ENCODE peak calls at places on chromosomes 11 and 22, in ten cellular contexts. One of them, this sample, is unnamed.

GRCh38 chr22:23211622-23212021 is 31.3 kb downstream of the BCR start:
- DNase-seq in stomach: no peak
- DNase-seq in right lobe of liver: no peak
- DNase-seq in uterus: no peak
- DNase-seq in lower leg skin: no peak
- DNase-seq in prostate gland: no peak
- DNase-seq in transverse colon: no peak
- DNase-seq in NB4: no peak
- DNase-seq in upper lobe of left lung: no peak
- DNase-seq in adrenal gland: no peak
- DNase-seq in this sample: no peak

GRCh38 chr11:75428989-75429640 is 3.9 kb downstream of the KLHL35 start:
- DNase-seq in right lobe of liver: no peak
- DNase-seq in NB4: no peak
- DNase-seq in transverse colon: no peak
- DNase-seq in uterus: no peak
- DNase-seq in upper lobe of left lung: no peak
- DNase-seq in adrenal gland: no peak
- DNase-seq in prostate gland: no peak
- DNase-seq in lower leg skin: no peak
- DNase-seq in stomach: no peak
- DNase-seq in this sample: no peak

GRCh38 chr22:26109686-26110315 is 59.5 kb upstream of the SEZ6L start:
- DNase-seq in lower leg skin: peak; percentile 25
- DNase-seq in NB4: no peak
- DNase-seq in uterus: no peak
- DNase-seq in adrenal gland: no peak
- DNase-seq in stomach: no peak
- DNase-seq in prostate gland: no peak
- DNase-seq in transverse colon: no peak
- DNase-seq in right lobe of liver: no peak
- DNase-seq in upper lobe of left lung: no peak
- DNase-seq in this sample: no peak

GRCh38 chr11:78941226-78941851 is 366.7 kb upstream of the NARS2 start:
- DNase-seq in right lobe of liver: no peak
- DNase-seq in stomach: no peak
- DNase-seq in transverse colon: no peak
- DNase-seq in prostate gland: no peak
- DNase-seq in upper lobe of left lung: peak; percentile 87
- DNase-seq in uterus: no peak
- DNase-seq in lower leg skin: peak; percentile 77
- DNase-seq in adrenal gland: no peak
- DNase-seq in NB4: no peak
- DNase-seq in this sample: no peak

GRCh38 chr11:68890490-68891231 is 13.0 kb downstream of the MRPL21 start:
- DNase-seq in lower leg skin: peak; percentile 97
- DNase-seq in NB4: no peak
- DNase-seq in transverse colon: peak; percentile 28
- DNase-seq in prostate gland: peak; percentile 94
- DNase-seq in upper lobe of left lung: peak; percentile 85
- DNase-seq in stomach: peak; percentile 84
- DNase-seq in uterus: peak; percentile 73
- DNase-seq in right lobe of liver: no peak
- DNase-seq in adrenal gland: peak; percentile 82
- DNase-seq in this sample: no peak

GRCh38 chr11:122207921-122208764 is 92.1 kb upstream of the BLID start:
- DNase-seq in prostate gland: no peak
- DNase-seq in upper lobe of left lung: no peak
- DNase-seq in NB4: no peak
- DNase-seq in adrenal gland: no peak
- DNase-seq in transverse colon: no peak
- DNase-seq in lower leg skin: no peak
- DNase-seq in right lobe of liver: no peak
- DNase-seq in stomach: no peak
- DNase-seq in uterus: no peak
- DNase-seq in this sample: no peak

GRCh38 chr11:110076388-110076965 is 16.7 kb upstream of the ZC3H12C start:
- DNase-seq in upper lobe of left lung: no peak
- DNase-seq in transverse colon: peak; percentile 68
- DNase-seq in adrenal gland: no peak
- DNase-seq in prostate gland: no peak
- DNase-seq in stomach: no peak
- DNase-seq in lower leg skin: no peak
- DNase-seq in uterus: no peak
- DNase-seq in NB4: no peak
- DNase-seq in right lobe of liver: no peak
- DNase-seq in this sample: no peak

GRCh38 chr11:122747358-122747757 is 90.9 kb upstream of the CRTAM start:
- DNase-seq in right lobe of liver: no peak
- DNase-seq in NB4: no peak
- DNase-seq in uterus: no peak
- DNase-seq in prostate gland: no peak
- DNase-seq in stomach: no peak
- DNase-seq in upper lobe of left lung: no peak
- DNase-seq in adrenal gland: no peak
- DNase-seq in lower leg skin: no peak
- DNase-seq in transverse colon: no peak
- DNase-seq in this sample: no peak

GRCh38 chr22:28438183-28438778 is 241.4 kb downstream of the TTC28 start:
- DNase-seq in lower leg skin: no peak
- DNase-seq in upper lobe of left lung: no peak
- DNase-seq in uterus: no peak
- DNase-seq in NB4: no peak
- DNase-seq in stomach: no peak
- DNase-seq in prostate gland: no peak
- DNase-seq in adrenal gland: no peak
- DNase-seq in right lobe of liver: no peak
- DNase-seq in transverse colon: no peak
- DNase-seq in this sample: no peak

GRCh38 chr11:69249641-69250502 is 44.1 kb upstream of the MYEOV start:
- DNase-seq in lower leg skin: peak; percentile 81
- DNase-seq in adrenal gland: no peak
- DNase-seq in prostate gland: no peak
- DNase-seq in upper lobe of left lung: peak; percentile 79
- DNase-seq in stomach: no peak
- DNase-seq in uterus: no peak
- DNase-seq in NB4: no peak
- DNase-seq in right lobe of liver: peak; percentile 38
- DNase-seq in transverse colon: no peak
- DNase-seq in this sample: no peak

GRCh38 chr22:44931077-44931540 is 78.7 kb downstream of the PHF21B start:
- DNase-seq in NB4: no peak
- DNase-seq in uterus: peak; percentile 57
- DNase-seq in transverse colon: no peak
- DNase-seq in stomach: no peak
- DNase-seq in right lobe of liver: no peak
- DNase-seq in adrenal gland: peak; percentile 86
- DNase-seq in upper lobe of left lung: no peak
- DNase-seq in prostate gland: no peak
- DNase-seq in lower leg skin: no peak
- DNase-seq in this sample: no peak

GRCh38 chr22:35253946-35254345 is 3.3 kb upstream of the HMGXB4 start:
- DNase-seq in transverse colon: no peak
- DNase-seq in lower leg skin: no peak
- DNase-seq in adrenal gland: no peak
- DNase-seq in NB4: no peak
- DNase-seq in right lobe of liver: no peak
- DNase-seq in prostate gland: no peak
- DNase-seq in upper lobe of left lung: no peak
- DNase-seq in uterus: no peak
- DNase-seq in stomach: no peak
- DNase-seq in this sample: no peak

GRCh38 chr22:35258144-35258988 is 1.1 kb downstream of the HMGXB4 start:
- DNase-seq in upper lobe of left lung: no peak
- DNase-seq in prostate gland: peak; percentile 16
- DNase-seq in adrenal gland: no peak
- DNase-seq in uterus: no peak
- DNase-seq in lower leg skin: no peak
- DNase-seq in stomach: no peak
- DNase-seq in transverse colon: peak; percentile 17
- DNase-seq in right lobe of liver: no peak
- DNase-seq in NB4: peak; percentile 34
- DNase-seq in this sample: no peak

GRCh38 chr22:35257002-35257320 is 332 bp upstream of the HMGXB4 start:
- DNase-seq in stomach: no peak
- DNase-seq in uterus: no peak
- DNase-seq in prostate gland: no peak
- DNase-seq in transverse colon: no peak
- DNase-seq in upper lobe of left lung: no peak
- DNase-seq in NB4: no peak
- DNase-seq in adrenal gland: no peak
- DNase-seq in right lobe of liver: no peak
- DNase-seq in lower leg skin: no peak
- DNase-seq in this sample: no peak

GRCh38 chr22:35257321-35258143 is at the start of gene HMGXB4:
- DNase-seq in uterus: peak; percentile 80
- DNase-seq in adrenal gland: peak; percentile 90
- DNase-seq in upper lobe of left lung: peak; percentile 94
- DNase-seq in prostate gland: peak; percentile 84
- DNase-seq in stomach: peak; percentile 90
- DNase-seq in transverse colon: peak; percentile 88
- DNase-seq in right lobe of liver: peak; percentile 92
- DNase-seq in lower leg skin: peak; percentile 97
- DNase-seq in NB4: peak; percentile 91
- DNase-seq in this sample: peak; percentile 84
- TF ChIP-seq POLR2A in uterus: peak; percentile 36
- TF ChIP-seq POLR2A in adrenal gland: no peak
- TF ChIP-seq POLR2A in upper lobe of left lung: no peak
- TF ChIP-seq POLR2A in prostate gland: no peak
- TF ChIP-seq POLR2A in stomach: no peak
- TF ChIP-seq POLR2A in transverse colon: no peak
- TF ChIP-seq POLR2A in right lobe of liver: peak; percentile 27
- TF ChIP-seq POLR2A in lower leg skin: no peak
- TF ChIP-seq POLR2A in NB4: peak; percentile 38
- TF ChIP-seq POLR2A in this sample: no peak

DNA sequence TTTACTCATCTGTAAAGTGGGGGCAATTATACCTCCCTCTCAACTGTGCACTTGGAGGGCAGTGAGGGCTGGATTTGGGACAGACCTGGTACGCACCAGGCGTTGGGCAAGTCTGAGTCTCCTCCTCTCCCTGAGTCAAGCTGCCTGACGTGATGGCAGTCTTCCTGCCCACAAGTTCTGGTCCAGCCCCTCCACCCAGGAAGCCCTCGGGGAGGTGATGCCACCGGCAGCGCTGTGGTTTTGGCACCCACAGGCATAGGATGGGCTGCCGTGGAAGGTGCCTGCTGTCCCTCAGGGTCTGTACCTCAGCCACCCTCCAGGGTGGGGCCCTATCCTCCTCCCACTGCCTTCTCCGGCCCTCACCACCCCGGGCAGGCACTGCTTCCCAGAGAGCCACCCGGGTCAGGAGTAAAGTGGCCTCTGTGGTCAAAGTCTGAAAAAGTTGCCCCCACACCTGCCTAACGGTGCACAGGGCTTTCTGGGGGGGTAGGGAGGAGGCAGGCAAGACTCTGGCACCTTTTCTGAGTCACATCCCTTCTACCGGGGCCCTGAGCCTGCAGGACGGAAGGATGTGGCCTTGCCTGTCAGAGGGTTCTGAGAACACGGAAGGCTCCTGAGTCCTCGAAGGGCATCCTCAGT is 6.5 kb upstream of the APOBEC3H start:
- DNase-seq in right lobe of liver: no peak
- DNase-seq in adrenal gland: no peak
- DNase-seq in NB4: peak; percentile 33
- DNase-seq in lower leg skin: no peak
- DNase-seq in transverse colon: peak; percentile 60
- DNase-seq in upper lobe of left lung: peak; percentile 68
- DNase-seq in prostate gland: no peak
- DNase-seq in stomach: peak; percentile 53
- DNase-seq in uterus: no peak
- DNase-seq in this sample: no peak
- TF ChIP-seq POLR2A in right lobe of liver: no peak
- TF ChIP-seq POLR2A in adrenal gland: no peak
- TF ChIP-seq POLR2A in NB4: no peak
- TF ChIP-seq POLR2A in lower leg skin: no peak
- TF ChIP-seq POLR2A in transverse colon: no peak
- TF ChIP-seq POLR2A in upper lobe of left lung: no peak
- TF ChIP-seq POLR2A in prostate gland: no peak
- TF ChIP-seq POLR2A in stomach: no peak
- TF ChIP-seq POLR2A in uterus: no peak
- TF ChIP-seq POLR2A in this sample: no peak

GRCh38 chr11:63511349-63511748 is 5.5 kb downstream of the LGALS12 start:
- DNase-seq in right lobe of liver: peak; percentile 68
- DNase-seq in adrenal gland: no peak
- DNase-seq in NB4: no peak
- DNase-seq in uterus: no peak
- DNase-seq in lower leg skin: no peak
- DNase-seq in upper lobe of left lung: peak; percentile 51
- DNase-seq in stomach: no peak
- DNase-seq in transverse colon: no peak
- DNase-seq in prostate gland: no peak
- DNase-seq in this sample: no peak

GRCh38 chr11:63512816-63513215 is 6.9 kb downstream of the LGALS12 start:
- DNase-seq in prostate gland: no peak
- DNase-seq in upper lobe of left lung: no peak
- DNase-seq in transverse colon: no peak
- DNase-seq in stomach: no peak
- DNase-seq in right lobe of liver: no peak
- DNase-seq in uterus: no peak
- DNase-seq in NB4: no peak
- DNase-seq in adrenal gland: no peak
- DNase-seq in lower leg skin: no peak
- DNase-seq in this sample: no peak

GRCh38 chr11:63508745-63509144 is 2.9 kb downstream of the LGALS12 start:
- DNase-seq in upper lobe of left lung: peak; percentile 50
- DNase-seq in right lobe of liver: no peak
- DNase-seq in stomach: no peak
- DNase-seq in prostate gland: no peak
- DNase-seq in lower leg skin: no peak
- DNase-seq in NB4: no peak
- DNase-seq in adrenal gland: no peak
- DNase-seq in transverse colon: no peak
- DNase-seq in uterus: no peak
- DNase-seq in this sample: no peak

GRCh38 chr11:63508009-63508408 is 2.1 kb downstream of the LGALS12 start:
- DNase-seq in right lobe of liver: peak; percentile 89
- DNase-seq in prostate gland: no peak
- DNase-seq in transverse colon: no peak
- DNase-seq in NB4: peak; percentile 89
- DNase-seq in uterus: no peak
- DNase-seq in lower leg skin: no peak
- DNase-seq in upper lobe of left lung: no peak
- DNase-seq in adrenal gland: peak; percentile 68
- DNase-seq in stomach: peak; percentile 77
- DNase-seq in this sample: no peak

GRCh38 chr11:63510360-63511130 is 4.7 kb downstream of the LGALS12 start:
- DNase-seq in lower leg skin: no peak
- DNase-seq in NB4: no peak
- DNase-seq in stomach: peak; percentile 73
- DNase-seq in uterus: no peak
- DNase-seq in right lobe of liver: peak; percentile 91
- DNase-seq in upper lobe of left lung: no peak
- DNase-seq in prostate gland: no peak
- DNase-seq in adrenal gland: peak; percentile 65
- DNase-seq in transverse colon: no peak
- DNase-seq in this sample: no peak
- TF ChIP-seq POLR2A in lower leg skin: no peak
- TF ChIP-seq POLR2A in NB4: no peak
- TF ChIP-seq POLR2A in stomach: no peak
- TF ChIP-seq POLR2A in uterus: no peak
- TF ChIP-seq POLR2A in right lobe of liver: no peak
- TF ChIP-seq POLR2A in upper lobe of left lung: no peak
- TF ChIP-seq POLR2A in prostate gland: no peak
- TF ChIP-seq POLR2A in adrenal gland: no peak
- TF ChIP-seq POLR2A in transverse colon: no peak
- TF ChIP-seq POLR2A in this sample: no peak

GRCh38 chr11:66958232-66958955 is at the start of gene PC:
- DNase-seq in NB4: peak; percentile 100
- DNase-seq in prostate gland: peak; percentile 99
- DNase-seq in upper lobe of left lung: peak; percentile 100
- DNase-seq in transverse colon: peak; percentile 99
- DNase-seq in stomach: peak; percentile 100
- DNase-seq in lower leg skin: peak; percentile 100
- DNase-seq in right lobe of liver: peak; percentile 100
- DNase-seq in adrenal gland: peak; percentile 100
- DNase-seq in uterus: peak; percentile 99
- DNase-seq in this sample: peak; percentile 98
- TF ChIP-seq POLR2A in NB4: peak; percentile 20
- TF ChIP-seq POLR2A in prostate gland: peak; percentile 89
- TF ChIP-seq POLR2A in upper lobe of left lung: peak; percentile 42
- TF ChIP-seq POLR2A in transverse colon: peak; percentile 89
- TF ChIP-seq POLR2A in stomach: peak; percentile 52
- TF ChIP-seq POLR2A in lower leg skin: no peak
- TF ChIP-seq POLR2A in right lobe of liver: peak; percentile 97
- TF ChIP-seq POLR2A in adrenal gland: peak; percentile 95
- TF ChIP-seq POLR2A in uterus: peak; percentile 67
- TF ChIP-seq POLR2A in this sample: no peak